ENCODE peak calls at places on chromosomes 6 and 20, in ten cellular contexts. L is NCI-H1436 treated with DMSO at 0.1 percent for 48 hours; V is astrocyte of the spinal cord; O is AML-193; T is neuronal stem cell; Q is fibroblast of pulmonary artery; Z is IMR-90; Y is COR-L47; X is activated CD4-positive, alpha-beta memory T cell treated with anti-CD3 and anti-CD28 coated beads, Interleukin-2, amount 10 ng/mL, durations not matched to agents 7 days and 5 days; E is progenitor cell of endocrine pancreas. C is an unnamed sample.
A peak's percentile ranks its signal among the peaks of the same experiment; 100 is the strongest.

GRCh38 chr6:43817192-43817591 is 47.2 kb downstream of the VEGFA start:
- DNase-seq in Q (peak; percentile 23), T (no peak), O (peak; percentile 75), Z (peak; percentile 31), X (peak; percentile 21), V (no peak), E (no peak), L (no peak), Y (no peak), C (peak; percentile 23)

GRCh38 chr6:89393659-89394058 is 18.4 kb downstream of the RRAGD start:
- DNase-seq in V (no peak), Q (no peak), E (no peak), Y (no peak), T (no peak), X (no peak), L (no peak), Z (no peak), O (no peak), C (no peak)

GRCh38 chr6:109130065-109130464 is 34.8 kb downstream of the CEP57L1 start:
- DNase-seq in X (no peak), O (no peak), L (no peak), Q (no peak), Y (no peak), E (no peak), V (no peak), T (no peak), Z (no peak), C (no peak)

GRCh38 chr6:142481466-142481865 is 179.7 kb downstream of the ADGRG6 start:
- DNase-seq in O (no peak), L (no peak), E (no peak), X (no peak), T (no peak), V (no peak), Z (no peak), Y (no peak), Q (no peak), C (no peak)

GRCh38 chr6:11606287-11606686 is 68.7 kb downstream of the TMEM170B start:
- DNase-seq in T (no peak), O (no peak), X (no peak), Z (no peak), E (no peak), Y (peak; percentile 98), L (no peak), Q (no peak), V (no peak), C (no peak)

GRCh38 chr6:74715362-74716068 is 490.3 kb downstream of the COL12A1 start:
- DNase-seq in O (no peak), Z (peak; percentile 79), Y (no peak), E (no peak), Q (peak; percentile 75), V (peak; percentile 59), X (no peak), T (no peak), L (no peak), C (peak; percentile 13)

GRCh38 chr6:3230275-3231212 is 3.1 kb upstream of the TUBB2B start:
- DNase-seq in T (peak; percentile 74), L (peak; percentile 84), Y (peak; percentile 89), V (no peak), Z (peak; percentile 34), O (no peak), E (no peak), X (no peak), Q (peak; percentile 25), C (no peak)

GRCh38 chr20:5222919-5223634 is 93.7 kb downstream of the PROKR2 start:
- DNase-seq in T (peak; percentile 47), X (peak; percentile 67), Z (peak; percentile 69), Q (peak; percentile 70), E (peak; percentile 22), V (peak; percentile 53), O (peak; percentile 48), L (no peak), Y (peak; percentile 55), C (peak; percentile 38)

GRCh38 chr20:49303211-49303610 is 25.4 kb upstream of the ZNFX1 start:
- DNase-seq in Z (no peak), E (no peak), O (no peak), X (no peak), T (no peak), L (no peak), Q (peak; percentile 55), V (peak; percentile 58), Y (no peak), C (peak; percentile 64)

GRCh38 chr6:39335780-39336541 is 13.5 kb upstream of the KCNK16 start:
- DNase-seq in E (no peak), T (no peak), O (peak; percentile 70), L (no peak), V (peak; percentile 7), X (peak; percentile 44), Y (no peak), Q (no peak), Z (no peak), C (peak; percentile 13)

GRCh38 chr6:34512738-34513115 is 43.4 kb downstream of the SPDEF start:
- DNase-seq in Y (no peak), O (no peak), T (no peak), V (no peak), Q (no peak), E (no peak), L (no peak), X (no peak), Z (no peak), C (no peak)

GRCh38 chr6:134529921-134530320 is 212.0 kb upstream of the SGK1 start:
- DNase-seq in T (no peak), Y (no peak), Z (peak; percentile 48), L (no peak), X (no peak), O (peak; percentile 7), E (no peak), V (peak; percentile 45), Q (peak; percentile 54), C (no peak)

GRCh38 chr20:50278684-50279531 is 88.3 kb downstream of the CEBPB start:
- DNase-seq in Q (peak; percentile 14), X (no peak), Y (no peak), V (no peak), E (no peak), O (no peak), Z (no peak), T (no peak), L (no peak), C (no peak)

GRCh38 chr6:41072836-41073202 is at the start of gene NFYA:
- DNase-seq in Q (no peak), E (no peak), T (no peak), Y (peak; percentile 100), O (no peak), X (no peak), V (no peak), Z (peak; percentile 99), L (no peak), C (peak; percentile 97)

GRCh38 chr20:48012401-48012974 is 227.2 kb upstream of the SULF2 start:
- DNase-seq in Y (no peak), O (no peak), L (no peak), V (peak; percentile 37), X (no peak), T (no peak), Q (peak; percentile 94), E (no peak), Z (peak; percentile 45), C (peak; percentile 57)

GRCh38 chr6:72911463-72912153 is 289.7 kb downstream of the KCNQ5 start:
- DNase-seq in V (peak; percentile 76), L (no peak), Z (peak; percentile 50), X (no peak), E (no peak), Y (no peak), Q (peak; percentile 72), O (peak; percentile 97), T (no peak), C (peak; percentile 47)

GRCh38 chr20:62685781-62686555 is 22.7 kb upstream of the NTSR1 start:
- DNase-seq in X (peak; percentile 27), Y (peak; percentile 91), E (no peak), V (no peak), Z (no peak), O (peak; percentile 83), L (peak; percentile 72), T (no peak), Q (no peak), C (no peak)

GRCh38 chr6:148525453-148525852 is 182.8 kb downstream of the SASH1 start:
- DNase-seq in E (no peak), Y (no peak), V (peak; percentile 90), X (no peak), Z (peak; percentile 95), L (no peak), Q (peak; percentile 80), T (no peak), O (no peak), C (peak; percentile 83)

C was measured in stromal cell of bone marrow.